ENCODE peak calls at places on chromosomes 2 and 18, in six cellular contexts. B is A673; G is head of caudate nucleus; I is effector memory CD8-positive, alpha-beta T cell; M is stimulated activated CD4-positive, alpha-beta T cell treated with anti-CD3 and anti-CD28 coated beads, Interleukin-15, amount 100 ng/mL, for 1 hour; N is T-helper 2 cell. O is an unnamed sample.

GRCh38 chr2:233855345-233855744 is 1.0 kb upstream of the HJURP start:
- DNase-seq in I (no peak), N (no peak), M (no peak), B (no peak), G (no peak), O (no peak)

GRCh38 chr18:46891742-46892214 is 25.5 kb downstream of the PIAS2 start:
- DNase-seq in N (no peak), B (no peak), G (no peak), I (no peak), M (no peak), O (no peak)

GRCh38 chr2:227472265-227473018 is 486 bp downstream of the AGFG1 start:
- DNase-seq in B (peak; percentile 39), I (peak; percentile 31), N (peak; percentile 22), M (peak; percentile 39), G (peak; percentile 24), O (peak; percentile 36)

GRCh38 chr18:49899647-49900330 is 86.5 kb upstream of the ACAA2 start:
- DNase-seq in G (no peak), B (no peak), N (no peak), I (no peak), M (no peak), O (no peak)

GRCh38 chr18:74139414-74139813 is 8.2 kb downstream of the FBXO15 start:
- DNase-seq in I (no peak), B (no peak), N (no peak), M (no peak), G (no peak), O (no peak)

GRCh38 chr2:168961450-168962229 is 60.5 kb downstream of the G6PC2 start:
- DNase-seq in I (peak; percentile 48), B (peak; percentile 79), M (no peak), N (no peak), G (peak; percentile 59), O (peak; percentile 87)

GRCh38 chr18:68701353-68701752 is 13.6 kb downstream of the TMX3 start:
- DNase-seq in G (no peak), I (no peak), B (no peak), N (no peak), M (no peak), O (no peak)

GRCh38 chr2:108067820-108068405 is 81.6 kb downstream of the SLC5A7 start:
- DNase-seq in M (no peak), B (no peak), N (no peak), I (no peak), G (no peak), O (no peak)

GRCh38 chr2:191049728-191050639 is 36.0 kb upstream of the STAT1 start:
- DNase-seq in I (no peak), N (no peak), M (no peak), G (no peak), B (no peak), O (no peak)

GRCh38 chr18:26036635-26037034 is 53.8 kb downstream of the SS18 start:
- DNase-seq in I (no peak), M (no peak), G (no peak), B (no peak), N (no peak), O (no peak)

GRCh38 chr2:105977212-105977611 is 216.9 kb downstream of the UXS1 start:
- DNase-seq in N (no peak), B (no peak), M (peak; percentile 3), G (no peak), I (no peak), O (no peak)